ENCODE peak calls at places on chromosomes 3 and 15, in four cellular contexts. K, U, Y and Z are unnamed samples.

GRCh38 chr3:10546181-10546624 is 40.8 kb upstream of the ATP2B2 start:
- DNase-seq in Y (no peak), K (no peak), U (no peak), Z (no peak)

GRCh38 chr15:77251662-77252061 is 168.2 kb downstream of the PEAK1 start:
- DNase-seq in K (peak; percentile 33), Y (no peak), U (no peak), Z (peak; percentile 2)

GRCh38 chr3:170699158-170700053 is 113.5 kb upstream of the SLC7A14 start:
- DNase-seq in Y (peak; percentile 50), U (no peak), K (no peak), Z (no peak)

GRCh38 chr15:101011582-101011981 is 92.4 kb downstream of the LRRK1 start:
- DNase-seq in U (no peak), K (no peak), Y (no peak), Z (no peak)

GRCh38 chr3:58973796-58974195 is 76.0 kb downstream of the CFAP20DC start:
- DNase-seq in U (no peak), Y (no peak), K (no peak), Z (no peak)

GRCh38 chr15:25504307-25504706 is 65.5 kb upstream of the UBE3A start:
- DNase-seq in Y (no peak), U (no peak), K (no peak), Z (no peak)

GRCh38 chr3:195352895-195353488 is 82.0 kb upstream of the XXYLT1 start:
- DNase-seq in U (no peak), Y (peak; percentile 16), K (no peak), Z (no peak)

GRCh38 chr3:15317164-15317477 is 15.3 kb downstream of the SH3BP5 start:
- DNase-seq in U (no peak), Y (no peak), K (no peak), Z (no peak)

GRCh38 chr15:99842071-99842470 is 108.8 kb upstream of the LYSMD4 start:
- DNase-seq in U (no peak), K (no peak), Y (no peak), Z (no peak)

GRCh38 chr3:175255698-175256097 is 396.6 kb downstream of the NAALADL2 start:
- DNase-seq in U (no peak), Y (no peak), K (no peak), Z (no peak)
- TF ChIP-seq USF1 in U (no peak), Y (no peak), K (no peak), Z (no peak)

GRCh38 chr15:92580933-92581445 is 74.6 kb downstream of the FAM174B start:
- DNase-seq in U (no peak), K (no peak), Y (no peak), Z (no peak)
- TF ChIP-seq USF1 in U (no peak), K (no peak), Y (no peak), Z (no peak)

GRCh38 chr3:184082034-184082433 is 14.8 kb upstream of the HTR3E start:
- DNase-seq in U (no peak), K (no peak), Y (no peak), Z (no peak)

GRCh38 chr3:184077881-184078280 is 19.0 kb upstream of the HTR3E start:
- DNase-seq in K (no peak), U (no peak), Y (no peak), Z (no peak)

GRCh38 chr3:184075901-184076300 is 21.0 kb upstream of the HTR3E start:
- DNase-seq in U (no peak), K (no peak), Y (no peak), Z (no peak)

GRCh38 chr3:184081116-184081830 is 15.6 kb upstream of the HTR3E start:
- DNase-seq in U (no peak), K (no peak), Y (no peak), Z (no peak)

DNA sequence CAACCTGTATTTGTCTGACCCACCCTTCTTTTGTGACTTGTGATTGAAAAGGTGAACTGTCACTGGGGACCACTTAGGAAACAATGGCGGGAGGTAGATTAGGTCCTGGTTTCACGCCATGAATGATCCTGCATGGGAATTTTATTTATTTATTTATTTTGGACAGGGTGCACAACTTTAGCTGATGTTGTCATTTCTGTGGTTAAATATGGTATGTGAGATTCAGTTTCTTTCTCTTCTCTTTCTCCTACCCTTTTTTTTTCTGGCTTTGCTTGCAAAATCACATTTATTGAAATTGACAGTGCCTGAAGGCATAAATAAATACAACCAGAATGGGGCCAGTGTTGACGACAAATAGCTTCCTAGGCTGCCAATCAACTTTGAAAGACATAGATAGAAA is 18.0 kb upstream of the HTR3E start:
- DNase-seq in U (no peak), K (no peak), Y (no peak), Z (no peak)
- TF ChIP-seq USF1 in U (no peak), K (no peak), Y (no peak), Z (no peak)

GRCh38 chr3:77605308-77605707 is 565.4 kb downstream of the ROBO2 start:
- DNase-seq in K (no peak), Y (no peak), U (no peak), Z (no peak)
- TF ChIP-seq USF1 in K (no peak), Y (no peak), U (no peak), Z (no peak)

GRCh38 chr15:66231421-66232266 is 21.9 kb downstream of the MEGF11 start:
- DNase-seq in Y (no peak), K (no peak), U (no peak), Z (peak; percentile 42)

GRCh38 chr15:66235866-66236265 is 17.7 kb downstream of the MEGF11 start:
- DNase-seq in U (no peak), K (no peak), Y (no peak), Z (no peak)

GRCh38 chr15:66234798-66235197 is 18.8 kb downstream of the MEGF11 start:
- DNase-seq in K (no peak), Y (no peak), U (no peak), Z (no peak)

GRCh38 chr15:66232267-66232625 is 21.3 kb downstream of the MEGF11 start:
- DNase-seq in U (no peak), Y (no peak), K (no peak), Z (no peak)

DNA sequence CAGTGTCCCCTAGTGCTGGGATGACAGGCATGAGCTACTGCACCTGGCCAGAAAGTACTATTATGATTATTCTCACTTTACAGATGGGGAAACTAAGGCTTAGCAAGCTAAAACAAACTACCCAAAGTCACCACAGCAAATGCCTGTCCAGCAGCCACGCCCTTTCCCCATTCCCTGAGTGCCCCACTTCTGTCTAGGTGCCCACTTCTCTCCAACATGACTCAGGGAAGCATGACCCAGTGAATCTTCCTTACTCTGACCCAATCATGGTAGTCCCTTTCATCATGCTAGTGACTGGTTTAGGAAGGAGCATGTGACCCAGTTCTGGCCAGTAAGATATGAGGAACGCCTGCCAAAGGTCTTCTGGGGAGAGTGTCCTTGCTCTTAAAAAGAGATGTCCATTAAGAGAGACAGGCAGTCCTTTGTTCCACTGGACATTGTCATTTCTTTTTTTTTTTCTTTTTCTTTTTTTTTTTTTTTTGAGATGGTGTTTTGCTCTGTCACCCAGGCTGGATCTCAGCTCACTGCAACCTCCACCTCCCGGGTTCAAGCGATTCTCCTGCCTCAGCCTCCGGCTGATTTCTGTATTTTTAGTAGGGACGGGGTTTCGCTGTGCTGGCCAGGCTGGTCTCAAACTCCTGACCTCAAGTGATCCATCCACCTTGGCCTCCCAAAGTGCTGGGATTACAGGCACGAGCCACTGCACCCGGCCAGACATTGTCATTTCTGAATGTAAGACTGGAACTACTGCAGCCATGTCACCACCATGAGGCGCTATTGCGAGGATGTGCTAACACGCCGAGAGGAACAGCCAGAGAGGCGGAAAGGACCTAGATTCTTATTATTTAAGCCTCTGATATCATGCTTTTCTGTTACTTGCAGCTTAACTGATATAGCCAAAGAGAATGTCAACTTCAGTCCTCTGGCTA is 19.8 kb downstream of the MEGF11 start:
- DNase-seq in K (peak; percentile 78), Y (peak; percentile 48), U (no peak), Z (no peak)
- TF ChIP-seq USF1 in K (peak; percentile 20), Y (peak; percentile 89), U (no peak), Z (peak; percentile 38)

DNA sequence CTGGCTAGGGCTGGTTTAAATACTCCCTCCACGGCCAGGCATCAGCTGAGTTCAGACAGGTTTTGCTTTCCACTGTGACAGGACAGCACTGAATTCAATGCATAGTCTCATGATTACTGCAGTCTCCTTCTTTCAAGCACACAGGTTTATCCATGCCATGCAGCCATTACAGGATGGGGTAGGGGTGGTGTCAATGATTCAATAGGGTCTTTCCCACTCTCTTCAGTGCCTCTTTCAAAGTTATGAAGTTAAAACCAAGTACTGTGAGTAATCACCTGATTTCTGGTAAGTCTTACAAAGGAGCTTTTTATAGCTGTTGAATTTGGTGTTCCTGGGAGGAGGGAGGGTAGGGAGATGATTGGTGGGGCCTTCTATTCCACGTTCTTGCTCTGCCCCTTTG is 47.2 kb downstream of the TMEM212 start:
- DNase-seq in K (no peak), U (no peak), Y (no peak), Z (no peak)
- TF ChIP-seq USF1 in K (no peak), U (no peak), Y (no peak), Z (no peak)